ENCODE peak calls at places on chromosome 4, in six cellular contexts. One of them, this sample, is unnamed. For H3K36me3, the result is how much of the 10 kb centered on the place peaks cover.

GRCh38 chr4:160353548-160353947 is 1250.7 kb downstream of the RAPGEF2 start:
- DNase-seq in fibroblast of lung: peak
- DNase-seq in lung: no peak
- DNase-seq in neural progenitor cell: no peak
- DNase-seq in CD8-positive, alpha-beta memory T cell: no peak
- DNase-seq in HCT116: no peak
- DNase-seq in this sample: no peak

GRCh38 chr4:161762796-161763195 is 401.0 kb downstream of the FSTL5 start:
- DNase-seq in fibroblast of lung: peak
- DNase-seq in lung: no peak
- DNase-seq in neural progenitor cell: no peak
- DNase-seq in CD8-positive, alpha-beta memory T cell: no peak
- DNase-seq in HCT116: no peak
- DNase-seq in this sample: no peak

GRCh38 chr4:82469776-82470345 is 39.5 kb downstream of the ENOPH1 start:
- DNase-seq in fibroblast of lung: peak
- DNase-seq in lung: no peak
- DNase-seq in neural progenitor cell: no peak
- DNase-seq in CD8-positive, alpha-beta memory T cell: no peak
- DNase-seq in HCT116: no peak
- DNase-seq in this sample: no peak

GRCh38 chr4:140903522-140903928 is 147.3 kb upstream of the TBC1D9 start:
- DNase-seq in fibroblast of lung: no peak
- DNase-seq in lung: no peak
- DNase-seq in neural progenitor cell: no peak
- DNase-seq in CD8-positive, alpha-beta memory T cell: no peak
- DNase-seq in HCT116: no peak
- DNase-seq in this sample: no peak

GRCh38 chr4:188023682-188024081 is 28.1 kb downstream of the ZFP42 start:
- DNase-seq in fibroblast of lung: peak
- DNase-seq in lung: no peak
- DNase-seq in neural progenitor cell: no peak
- DNase-seq in CD8-positive, alpha-beta memory T cell: no peak
- DNase-seq in HCT116: no peak
- DNase-seq in this sample: no peak

GRCh38 chr4:135283934-135284333 is 1082.3 kb upstream of the PABPC4L start:
- DNase-seq in fibroblast of lung: no peak
- DNase-seq in lung: no peak
- DNase-seq in neural progenitor cell: no peak
- DNase-seq in CD8-positive, alpha-beta memory T cell: no peak
- DNase-seq in HCT116: no peak
- DNase-seq in this sample: no peak

GRCh38 chr4:38367642-38368189 is 296.3 kb upstream of the KLF3 start:
- DNase-seq in fibroblast of lung: no peak
- DNase-seq in lung: no peak
- DNase-seq in neural progenitor cell: no peak
- DNase-seq in CD8-positive, alpha-beta memory T cell: no peak
- DNase-seq in HCT116: no peak
- DNase-seq in this sample: no peak

GRCh38 chr4:168621806-168622589 is 125.1 kb downstream of the PALLD start:
- DNase-seq in fibroblast of lung: peak
- DNase-seq in lung: no peak
- DNase-seq in neural progenitor cell: no peak
- DNase-seq in CD8-positive, alpha-beta memory T cell: no peak
- DNase-seq in HCT116: no peak
- DNase-seq in this sample: no peak

GRCh38 chr4:144223654-144224053 is 83.1 kb upstream of the GYPA start:
- DNase-seq in fibroblast of lung: no peak
- DNase-seq in lung: no peak
- DNase-seq in neural progenitor cell: no peak
- DNase-seq in CD8-positive, alpha-beta memory T cell: no peak
- DNase-seq in HCT116: no peak
- DNase-seq in this sample: no peak

GRCh38 chr4:76610751-76611150 is 175.7 kb downstream of the SHROOM3 start:
- DNase-seq in fibroblast of lung: no peak
- DNase-seq in lung: no peak
- DNase-seq in neural progenitor cell: no peak
- DNase-seq in CD8-positive, alpha-beta memory T cell: no peak
- DNase-seq in HCT116: no peak
- DNase-seq in this sample: no peak

GRCh38 chr4:175035907-175036306 is 117.7 kb downstream of the ADAM29 start:
- DNase-seq in fibroblast of lung: peak
- DNase-seq in lung: no peak
- DNase-seq in neural progenitor cell: no peak
- DNase-seq in CD8-positive, alpha-beta memory T cell: no peak
- DNase-seq in HCT116: no peak
- DNase-seq in this sample: no peak

GRCh38 chr4:78599931-78600375 is 48.4 kb downstream of the ANXA3 start:
- DNase-seq in fibroblast of lung: no peak
- DNase-seq in lung: no peak
- DNase-seq in neural progenitor cell: no peak
- DNase-seq in CD8-positive, alpha-beta memory T cell: no peak
- DNase-seq in HCT116: no peak
- DNase-seq in this sample: no peak

GRCh38 chr4:2059034-2059725 is at the start of gene NAT8L:
- DNase-seq in fibroblast of lung: no peak
- DNase-seq in lung: no peak
- DNase-seq in neural progenitor cell: peak
- DNase-seq in CD8-positive, alpha-beta memory T cell: no peak
- DNase-seq in HCT116: peak
- DNase-seq in this sample: no peak

GRCh38 chr4:88017516-88018302 is 10.3 kb downstream of the PKD2 start:
- DNase-seq in fibroblast of lung: peak
- DNase-seq in lung: no peak
- DNase-seq in neural progenitor cell: no peak
- DNase-seq in CD8-positive, alpha-beta memory T cell: no peak
- DNase-seq in HCT116: no peak
- DNase-seq in this sample: no peak

DNA sequence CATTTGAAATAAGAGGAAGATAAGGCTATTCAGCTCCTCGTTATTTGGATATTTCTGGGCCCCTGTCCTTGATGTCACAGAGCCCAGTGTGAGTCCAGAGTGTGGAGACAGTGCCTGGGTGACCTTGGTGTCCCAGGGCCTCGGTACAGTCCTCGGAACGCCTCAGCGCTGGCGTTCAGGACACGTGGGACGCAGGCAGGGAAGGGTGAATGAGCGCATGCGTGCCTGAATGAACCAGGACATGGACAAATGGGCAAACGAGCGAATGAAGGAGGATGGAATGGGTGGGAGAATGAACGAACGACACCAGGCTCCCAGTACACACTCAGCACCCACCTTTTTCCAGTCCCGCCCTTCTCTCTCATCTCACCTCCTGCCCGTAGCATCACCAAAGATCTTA is 44.2 kb downstream of the EVC start:
- DNase-seq in fibroblast of lung: no peak
- DNase-seq in lung: no peak
- DNase-seq in neural progenitor cell: no peak
- DNase-seq in CD8-positive, alpha-beta memory T cell: no peak
- DNase-seq in HCT116: no peak
- DNase-seq in this sample: no peak
- H3K36me3 ChIP-seq in fibroblast of lung: under half
- H3K36me3 ChIP-seq in lung: under half
- H3K36me3 ChIP-seq in neural progenitor cell: under half
- H3K36me3 ChIP-seq in CD8-positive, alpha-beta memory T cell: under half
- H3K36me3 ChIP-seq in HCT116: under half
- H3K36me3 ChIP-seq in this sample: half or more

GRCh38 chr4:3127129-3127528 is 52.6 kb downstream of the HTT start:
- DNase-seq in fibroblast of lung: no peak
- DNase-seq in lung: no peak
- DNase-seq in neural progenitor cell: no peak
- DNase-seq in CD8-positive, alpha-beta memory T cell: no peak
- DNase-seq in HCT116: no peak
- DNase-seq in this sample: no peak

GRCh38 chr4:3130826-3131225 is 56.3 kb downstream of the HTT start:
- DNase-seq in fibroblast of lung: no peak
- DNase-seq in lung: no peak
- DNase-seq in neural progenitor cell: no peak
- DNase-seq in CD8-positive, alpha-beta memory T cell: no peak
- DNase-seq in HCT116: no peak
- DNase-seq in this sample: no peak

GRCh38 chr4:3124070-3124767 is 49.7 kb downstream of the HTT start:
- DNase-seq in fibroblast of lung: no peak
- DNase-seq in lung: no peak
- DNase-seq in neural progenitor cell: no peak
- DNase-seq in CD8-positive, alpha-beta memory T cell: no peak
- DNase-seq in HCT116: no peak
- DNase-seq in this sample: no peak

GRCh38 chr4:3128976-3129375 is 54.5 kb downstream of the HTT start:
- DNase-seq in fibroblast of lung: peak
- DNase-seq in lung: no peak
- DNase-seq in neural progenitor cell: no peak
- DNase-seq in CD8-positive, alpha-beta memory T cell: no peak
- DNase-seq in HCT116: no peak
- DNase-seq in this sample: no peak

DNA sequence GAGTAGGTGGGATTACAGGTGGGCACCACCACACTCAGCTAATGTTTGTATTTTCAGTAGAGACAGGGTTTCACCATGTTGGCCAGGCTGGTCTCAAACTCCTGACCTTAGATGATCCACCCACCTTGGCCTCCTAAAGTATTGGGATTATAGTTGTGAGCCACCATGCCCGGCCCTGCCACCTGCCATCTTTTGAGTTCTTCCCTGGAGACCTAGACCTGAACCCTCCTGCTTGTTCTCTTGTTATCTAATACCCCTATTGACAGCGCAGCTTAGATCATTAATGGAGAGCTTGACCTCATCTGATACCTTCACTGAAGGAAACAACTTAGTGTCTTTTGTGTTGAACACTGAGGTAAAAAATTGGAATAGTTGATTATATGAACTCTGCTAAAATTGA is 53.6 kb downstream of the HTT start:
- DNase-seq in fibroblast of lung: no peak
- DNase-seq in lung: no peak
- DNase-seq in neural progenitor cell: no peak
- DNase-seq in CD8-positive, alpha-beta memory T cell: no peak
- DNase-seq in HCT116: no peak
- DNase-seq in this sample: no peak
- H3K36me3 ChIP-seq in fibroblast of lung: under half
- H3K36me3 ChIP-seq in lung: under half
- H3K36me3 ChIP-seq in neural progenitor cell: under half
- H3K36me3 ChIP-seq in CD8-positive, alpha-beta memory T cell: under half
- H3K36me3 ChIP-seq in HCT116: under half
- H3K36me3 ChIP-seq in this sample: half or more

GRCh38 chr4:6580353-6580752 is 5.4 kb downstream of the MAN2B2 start:
- DNase-seq in fibroblast of lung: no peak
- DNase-seq in lung: no peak
- DNase-seq in neural progenitor cell: no peak
- DNase-seq in CD8-positive, alpha-beta memory T cell: no peak
- DNase-seq in HCT116: no peak
- DNase-seq in this sample: no peak
- H3K36me3 ChIP-seq in fibroblast of lung: under half
- H3K36me3 ChIP-seq in lung: under half
- H3K36me3 ChIP-seq in neural progenitor cell: under half
- H3K36me3 ChIP-seq in CD8-positive, alpha-beta memory T cell: under half
- H3K36me3 ChIP-seq in HCT116: under half
- H3K36me3 ChIP-seq in this sample: half or more

GRCh38 chr4:55032179-55032578 is 93.2 kb downstream of the KDR start:
- DNase-seq in fibroblast of lung: no peak
- DNase-seq in lung: no peak
- DNase-seq in neural progenitor cell: no peak
- DNase-seq in CD8-positive, alpha-beta memory T cell: no peak
- DNase-seq in HCT116: no peak
- DNase-seq in this sample: no peak

GRCh38 chr4:55031158-55031557 is 94.2 kb downstream of the KDR start:
- DNase-seq in fibroblast of lung: no peak
- DNase-seq in lung: no peak
- DNase-seq in neural progenitor cell: no peak
- DNase-seq in CD8-positive, alpha-beta memory T cell: no peak
- DNase-seq in HCT116: no peak
- DNase-seq in this sample: no peak

GRCh38 chr4:55035892-55036291 is 89.5 kb downstream of the KDR start:
- DNase-seq in fibroblast of lung: no peak
- DNase-seq in lung: no peak
- DNase-seq in neural progenitor cell: no peak
- DNase-seq in CD8-positive, alpha-beta memory T cell: no peak
- DNase-seq in HCT116: no peak
- DNase-seq in this sample: no peak

GRCh38 chr4:55032788-55033187 is 92.6 kb downstream of the KDR start:
- DNase-seq in fibroblast of lung: peak
- DNase-seq in lung: no peak
- DNase-seq in neural progenitor cell: peak
- DNase-seq in CD8-positive, alpha-beta memory T cell: no peak
- DNase-seq in HCT116: no peak
- DNase-seq in this sample: no peak

GRCh38 chr4:55033296-55033695 is 92.1 kb downstream of the KDR start:
- DNase-seq in fibroblast of lung: peak
- DNase-seq in lung: no peak
- DNase-seq in neural progenitor cell: no peak
- DNase-seq in CD8-positive, alpha-beta memory T cell: no peak
- DNase-seq in HCT116: no peak
- DNase-seq in this sample: no peak
- H3K36me3 ChIP-seq in fibroblast of lung: under half
- H3K36me3 ChIP-seq in lung: under half
- H3K36me3 ChIP-seq in neural progenitor cell: under half
- H3K36me3 ChIP-seq in CD8-positive, alpha-beta memory T cell: under half
- H3K36me3 ChIP-seq in HCT116: under half
- H3K36me3 ChIP-seq in this sample: under half

GRCh38 chr4:6576512-6576911 is 1.5 kb downstream of the MAN2B2 start:
- DNase-seq in fibroblast of lung: no peak
- DNase-seq in lung: no peak
- DNase-seq in neural progenitor cell: no peak
- DNase-seq in CD8-positive, alpha-beta memory T cell: no peak
- DNase-seq in HCT116: no peak
- DNase-seq in this sample: no peak

GRCh38 chr4:6575503-6576240 is 683 bp downstream of the MAN2B2 start:
- DNase-seq in fibroblast of lung: no peak
- DNase-seq in lung: no peak
- DNase-seq in neural progenitor cell: no peak
- DNase-seq in CD8-positive, alpha-beta memory T cell: no peak
- DNase-seq in HCT116: no peak
- DNase-seq in this sample: no peak

GRCh38 chr4:6577409-6577808 is 2.4 kb downstream of the MAN2B2 start:
- DNase-seq in fibroblast of lung: no peak
- DNase-seq in lung: no peak
- DNase-seq in neural progenitor cell: no peak
- DNase-seq in CD8-positive, alpha-beta memory T cell: no peak
- DNase-seq in HCT116: no peak
- DNase-seq in this sample: no peak

GRCh38 chr4:6578221-6578620 is 3.2 kb downstream of the MAN2B2 start:
- DNase-seq in fibroblast of lung: no peak
- DNase-seq in lung: no peak
- DNase-seq in neural progenitor cell: no peak
- DNase-seq in CD8-positive, alpha-beta memory T cell: no peak
- DNase-seq in HCT116: no peak
- DNase-seq in this sample: no peak

GRCh38 chr4:6576932-6577331 is 1.9 kb downstream of the MAN2B2 start:
- DNase-seq in fibroblast of lung: no peak
- DNase-seq in lung: no peak
- DNase-seq in neural progenitor cell: no peak
- DNase-seq in CD8-positive, alpha-beta memory T cell: no peak
- DNase-seq in HCT116: no peak
- DNase-seq in this sample: no peak
- H3K36me3 ChIP-seq in fibroblast of lung: under half
- H3K36me3 ChIP-seq in lung: under half
- H3K36me3 ChIP-seq in neural progenitor cell: under half
- H3K36me3 ChIP-seq in CD8-positive, alpha-beta memory T cell: under half
- H3K36me3 ChIP-seq in HCT116: under half
- H3K36me3 ChIP-seq in this sample: half or more

GRCh38 chr4:871484-871883 is 45.6 kb upstream of the CPLX1 start:
- DNase-seq in fibroblast of lung: no peak
- DNase-seq in lung: no peak
- DNase-seq in neural progenitor cell: no peak
- DNase-seq in CD8-positive, alpha-beta memory T cell: no peak
- DNase-seq in HCT116: no peak
- DNase-seq in this sample: no peak
- H3K36me3 ChIP-seq in fibroblast of lung: under half
- H3K36me3 ChIP-seq in lung: under half
- H3K36me3 ChIP-seq in neural progenitor cell: under half
- H3K36me3 ChIP-seq in CD8-positive, alpha-beta memory T cell: under half
- H3K36me3 ChIP-seq in HCT116: under half
- H3K36me3 ChIP-seq in this sample: half or more